ENCODE peak calls at places on chromosomes 4 and X, in four cellular contexts. N is A549, H is H1, O is K562. E is an unnamed sample.

GRCh38 chr4:108774809-108775530 is 12.1 kb upstream of the ETNPPL start:
- DNase-seq in N (no peak), H (no peak), O (no peak), E (no peak)

GRCh38 chr4:145734576-145735329 is 54.8 kb downstream of the C4orf51 start:
- DNase-seq in N (peak), H (no peak), O (peak), E (peak)

GRCh38 chr4:48877827-48878535 is 28.6 kb downstream of the OCIAD2 start:
- DNase-seq in N (no peak), H (no peak), O (no peak), E (no peak)

GRCh38 chrX:83469551-83469950 is 38.5 kb upstream of the POU3F4 start:
- DNase-seq in N (peak), H (peak), O (peak), E (peak)

GRCh38 chr4:4856071-4857000 is 3.1 kb upstream of the MSX1 start:
- DNase-seq in N (no peak), H (peak), O (no peak), E (no peak)

GRCh38 chrX:75273483-75273882 is 402 bp upstream of the UPRT start:
- DNase-seq in N (no peak), H (no peak), O (peak), E (no peak)

GRCh38 chr4:169649545-169650226 is 29.3 kb downstream of the CLCN3 start:
- DNase-seq in N (no peak), H (no peak), O (peak), E (no peak)

GRCh38 chr4:57074753-57075152 is 35.4 kb downstream of the IGFBP7 start:
- DNase-seq in N (no peak), H (no peak), O (no peak), E (no peak)

GRCh38 chr4:41216294-41217019 is 2.1 kb upstream of the APBB2 start:
- DNase-seq in N (peak), H (peak), O (peak), E (peak)

GRCh38 chr4:175062183-175062592 is 144.0 kb downstream of the ADAM29 start:
- DNase-seq in N (no peak), H (no peak), O (no peak), E (no peak)

GRCh38 chr4:23937173-23937572 is 47.3 kb upstream of the PPARGC1A start:
- DNase-seq in N (no peak), H (no peak), O (no peak), E (no peak)

GRCh38 chr4:169810325-169811323 is 52.9 kb upstream of the HPF1 start:
- DNase-seq in N (peak), H (no peak), O (peak), E (peak)

GRCh38 chr4:124132161-124132560 is 580.4 kb downstream of the ANKRD50 start:
- DNase-seq in N (no peak), H (no peak), O (no peak), E (no peak)

GRCh38 chrX:1212532-1212931 is at the start of gene CRLF2:
- DNase-seq in N (peak), H (no peak), O (no peak), E (no peak)

GRCh38 chrX:11380187-11380586 is 87.0 kb downstream of the AMELX start:
- DNase-seq in N (no peak), H (no peak), O (no peak), E (no peak)

GRCh38 chrX:16786791-16787735 is 797 bp downstream of the TXLNG start:
- DNase-seq in N (no peak), H (peak), O (peak), E (no peak)
- TF ChIP-seq HDAC2 in N (no peak), H (no peak), O (no peak), E (no peak)

GRCh38 chr4:42339935-42340406 is 57.3 kb upstream of the SHISA3 start:
- DNase-seq in N (no peak), H (no peak), O (no peak), E (no peak)
- TF ChIP-seq JUN in N (no peak), H (no peak), O (no peak), E (no peak)

GRCh38 chr4:25862411-25863346 is at the start of gene SEL1L3:
- DNase-seq in N (peak), H (peak), O (peak), E (no peak)
- TF ChIP-seq HDAC2 in N (no peak), H (no peak), O (no peak), E (no peak)

DNA sequence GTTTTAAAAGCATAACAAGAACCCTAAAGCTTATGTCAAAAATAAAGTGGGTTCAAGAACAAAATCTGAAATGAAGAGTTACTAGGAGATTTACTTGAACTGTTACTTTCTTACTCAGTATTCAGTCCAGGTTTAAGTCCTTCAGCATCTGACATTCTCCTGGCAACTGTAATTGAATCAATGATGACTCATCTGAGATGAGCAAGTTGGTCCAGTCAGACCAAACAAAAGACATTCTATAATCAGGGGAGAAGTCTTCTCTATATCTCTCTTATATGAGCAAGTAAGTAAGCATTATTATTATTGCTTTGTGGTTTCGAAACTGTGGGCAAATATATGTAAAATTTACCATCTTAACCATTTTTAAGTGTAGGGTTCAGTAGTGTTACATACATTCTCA is 34.6 kb downstream of the MAP9 start:
- DNase-seq in N (peak), H (no peak), O (no peak), E (no peak)
- TF ChIP-seq JUN in N (no peak), H (no peak), O (no peak), E (no peak)

GRCh38 chr4:63620271-63620670 is 789.0 kb downstream of the TECRL start:
- DNase-seq in N (no peak), H (no peak), O (no peak), E (no peak)
- TF ChIP-seq HDAC2 in N (no peak), H (no peak), O (no peak), E (no peak)

GRCh38 chrX:29617276-29617675 is 598.1 kb upstream of the MAGEB2 start:
- DNase-seq in N (no peak), H (no peak), O (no peak), E (no peak)
- TF ChIP-seq JUN in N (no peak), H (no peak), O (no peak), E (no peak)

DNA sequence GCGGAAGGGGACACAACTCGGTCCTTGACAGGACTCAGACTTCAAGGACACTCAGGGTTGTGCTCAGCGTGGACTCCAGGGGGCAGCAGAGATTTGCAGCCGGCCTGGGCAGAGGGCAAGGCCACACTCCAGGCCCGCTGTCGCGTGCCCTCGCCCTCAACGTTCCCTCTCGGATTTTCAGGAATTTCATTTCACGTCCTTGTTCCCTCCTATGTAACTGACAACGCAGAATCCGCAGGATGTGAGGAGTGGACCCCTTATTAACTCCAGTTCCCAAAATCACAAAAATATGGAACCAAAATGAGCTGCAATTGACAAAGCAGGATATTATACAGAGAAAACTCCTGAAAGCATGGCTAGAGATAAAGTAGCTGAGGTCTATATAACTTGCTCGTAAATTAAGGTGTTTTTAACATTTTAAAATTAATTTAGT is 21.0 kb upstream of the DCTD start:
- DNase-seq in N (peak), H (peak), O (peak), E (peak)
- TF ChIP-seq HDAC2 in N (no peak), H (no peak), O (no peak), E (no peak)

DNA sequence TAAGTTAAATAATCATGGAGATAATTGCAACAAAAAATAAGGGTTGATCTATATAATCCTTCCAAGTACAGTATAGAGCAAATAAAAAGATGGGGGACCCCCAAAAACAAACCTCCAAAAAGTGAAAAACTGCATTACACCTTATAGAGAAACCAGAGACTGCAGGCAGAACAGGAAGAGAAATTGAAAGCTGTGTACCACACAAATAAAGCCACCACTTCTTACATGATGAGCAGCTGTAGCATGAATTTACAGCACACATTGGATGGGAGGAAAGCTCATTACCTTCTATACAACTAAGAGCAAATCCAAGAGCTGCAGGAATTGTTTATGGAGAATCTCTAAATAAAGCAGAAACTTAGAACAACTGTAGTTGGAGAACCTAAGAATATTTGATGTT is 152.4 kb upstream of the PDE5A start:
- DNase-seq in N (no peak), H (no peak), O (no peak), E (no peak)
- TF ChIP-seq JUN in N (no peak), H (no peak), O (no peak), E (no peak)